ENCODE peak calls at places on chromosomes 4 and X, in four cellular contexts. One of them, this sample, is unnamed.

GRCh38 chr4:185282968-185283367 is 73.6 kb downstream of the SNX25 start:
- DNase-seq in OCI-LY7: no peak
- DNase-seq in mammary epithelial cell: no peak
- DNase-seq in cardiac muscle cell: no peak
- DNase-seq in this sample: no peak

GRCh38 chrX:17788439-17788838 is 51.1 kb downstream of the SCML1 start:
- DNase-seq in OCI-LY7: peak
- DNase-seq in mammary epithelial cell: peak
- DNase-seq in cardiac muscle cell: peak
- DNase-seq in this sample: no peak

GRCh38 chr4:113028074-113028473 is 21.4 kb upstream of the ANK2 start:
- DNase-seq in OCI-LY7: no peak
- DNase-seq in mammary epithelial cell: no peak
- DNase-seq in cardiac muscle cell: no peak
- DNase-seq in this sample: no peak

GRCh38 chr4:74098628-74098995 is 383 bp downstream of the CXCL2 start:
- DNase-seq in OCI-LY7: no peak
- DNase-seq in mammary epithelial cell: no peak
- DNase-seq in cardiac muscle cell: peak
- DNase-seq in this sample: no peak

GRCh38 chr4:155187989-155188388 is 20.4 kb upstream of the NPY2R start:
- DNase-seq in OCI-LY7: no peak
- DNase-seq in mammary epithelial cell: no peak
- DNase-seq in cardiac muscle cell: no peak
- DNase-seq in this sample: no peak

GRCh38 chr4:88008133-88008621 is 742 bp downstream of the PKD2 start:
- DNase-seq in OCI-LY7: peak
- DNase-seq in mammary epithelial cell: peak
- DNase-seq in cardiac muscle cell: peak
- DNase-seq in this sample: peak

GRCh38 chrX:96909291-96909690 is 25.6 kb downstream of the RPA4 start:
- DNase-seq in OCI-LY7: no peak
- DNase-seq in mammary epithelial cell: no peak
- DNase-seq in cardiac muscle cell: no peak
- DNase-seq in this sample: no peak

GRCh38 chr4:148441624-148441985 is 609 bp downstream of the NR3C2 start:
- DNase-seq in OCI-LY7: no peak
- DNase-seq in mammary epithelial cell: no peak
- DNase-seq in cardiac muscle cell: peak
- DNase-seq in this sample: no peak

GRCh38 chr4:151962138-151962845 is 201.5 kb upstream of the GATB start:
- DNase-seq in OCI-LY7: no peak
- DNase-seq in mammary epithelial cell: peak
- DNase-seq in cardiac muscle cell: no peak
- DNase-seq in this sample: no peak

GRCh38 chr4:169492436-169493163 is 119.8 kb downstream of the NEK1 start:
- DNase-seq in OCI-LY7: peak
- DNase-seq in mammary epithelial cell: peak
- DNase-seq in cardiac muscle cell: peak
- DNase-seq in this sample: no peak

GRCh38 chrX:47571215-47571614 is 10.2 kb downstream of the ARAF start:
- DNase-seq in OCI-LY7: no peak
- DNase-seq in mammary epithelial cell: no peak
- DNase-seq in cardiac muscle cell: no peak
- DNase-seq in this sample: no peak

GRCh38 chrX:85836868-85837267 is 210.5 kb downstream of the CHM start:
- DNase-seq in OCI-LY7: no peak
- DNase-seq in mammary epithelial cell: peak
- DNase-seq in cardiac muscle cell: no peak
- DNase-seq in this sample: no peak

GRCh38 chr4:100548209-100548579 is 30.4 kb upstream of the EMCN start:
- DNase-seq in OCI-LY7: no peak
- DNase-seq in mammary epithelial cell: no peak
- DNase-seq in cardiac muscle cell: no peak
- DNase-seq in this sample: no peak

GRCh38 chr4:48960988-48961635 is 25.0 kb upstream of the CWH43 start:
- DNase-seq in OCI-LY7: no peak
- DNase-seq in mammary epithelial cell: peak
- DNase-seq in cardiac muscle cell: no peak
- DNase-seq in this sample: no peak

GRCh38 chrX:29143756-29144155 is 556.5 kb downstream of the IL1RAPL1 start:
- DNase-seq in OCI-LY7: no peak
- DNase-seq in mammary epithelial cell: no peak
- DNase-seq in cardiac muscle cell: no peak
- DNase-seq in this sample: no peak

GRCh38 chr4:37517326-37517725 is 168.8 kb downstream of the RELL1 start:
- DNase-seq in OCI-LY7: no peak
- DNase-seq in mammary epithelial cell: no peak
- DNase-seq in cardiac muscle cell: no peak
- DNase-seq in this sample: no peak

GRCh38 chr4:189912170-189912569 is 28.5 kb upstream of the FRG1 start:
- DNase-seq in OCI-LY7: peak
- DNase-seq in mammary epithelial cell: peak
- DNase-seq in cardiac muscle cell: no peak
- DNase-seq in this sample: no peak

GRCh38 chr4:153115322-153116100 is 88.7 kb upstream of the TRIM2 start:
- DNase-seq in OCI-LY7: peak
- DNase-seq in mammary epithelial cell: peak
- DNase-seq in cardiac muscle cell: no peak
- DNase-seq in this sample: peak

GRCh38 chr4:153523941-153524386 is 57.8 kb downstream of the TMEM131L start:
- DNase-seq in OCI-LY7: no peak
- DNase-seq in mammary epithelial cell: peak
- DNase-seq in cardiac muscle cell: no peak
- DNase-seq in this sample: no peak

GRCh38 chr4:153564630-153565525 is 98.7 kb downstream of the TMEM131L start:
- DNase-seq in OCI-LY7: no peak
- DNase-seq in mammary epithelial cell: no peak
- DNase-seq in cardiac muscle cell: no peak
- DNase-seq in this sample: no peak

GRCh38 chrX:40167240-40168182 is 69.8 kb upstream of the BCOR start:
- DNase-seq in OCI-LY7: peak
- DNase-seq in mammary epithelial cell: no peak
- DNase-seq in cardiac muscle cell: peak
- DNase-seq in this sample: no peak

GRCh38 chr4:126718161-126718560 is 914.6 kb upstream of the INTU start:
- DNase-seq in OCI-LY7: no peak
- DNase-seq in mammary epithelial cell: no peak
- DNase-seq in cardiac muscle cell: no peak
- DNase-seq in this sample: no peak

GRCh38 chr4:37549003-37549402 is 137.2 kb downstream of the RELL1 start:
- DNase-seq in OCI-LY7: no peak
- DNase-seq in mammary epithelial cell: peak
- DNase-seq in cardiac muscle cell: no peak
- DNase-seq in this sample: no peak

GRCh38 chr4:182306792-182307507 is 63.7 kb downstream of the TENM3 start:
- DNase-seq in OCI-LY7: no peak
- DNase-seq in mammary epithelial cell: peak
- DNase-seq in cardiac muscle cell: no peak
- DNase-seq in this sample: no peak

GRCh38 chr4:139557506-139558110 is 1.6 kb upstream of the SETD7 start:
- DNase-seq in OCI-LY7: peak
- DNase-seq in mammary epithelial cell: no peak
- DNase-seq in cardiac muscle cell: no peak
- DNase-seq in this sample: no peak

GRCh38 chrX:31609130-31609529 is 537.3 kb upstream of the FTHL17 start:
- DNase-seq in OCI-LY7: no peak
- DNase-seq in mammary epithelial cell: peak
- DNase-seq in cardiac muscle cell: no peak
- DNase-seq in this sample: no peak

GRCh38 chrX:153598541-153599191 is at the start of gene CCNQ:
- DNase-seq in OCI-LY7: peak
- DNase-seq in mammary epithelial cell: peak
- DNase-seq in cardiac muscle cell: peak
- DNase-seq in this sample: no peak

GRCh38 chr4:176002007-176002623 is 63.5 kb upstream of the WDR17 start:
- DNase-seq in OCI-LY7: peak
- DNase-seq in mammary epithelial cell: no peak
- DNase-seq in cardiac muscle cell: peak
- DNase-seq in this sample: no peak

GRCh38 chr4:2958446-2958845 is 4.8 kb downstream of the NOP14 start:
- DNase-seq in OCI-LY7: no peak
- DNase-seq in mammary epithelial cell: no peak
- DNase-seq in cardiac muscle cell: no peak
- DNase-seq in this sample: no peak

GRCh38 chrX:15854080-15854655 is 445 bp downstream of the AP1S2 start:
- DNase-seq in OCI-LY7: peak
- DNase-seq in mammary epithelial cell: peak
- DNase-seq in cardiac muscle cell: peak
- DNase-seq in this sample: peak

GRCh38 chr4:66555301-66555700 is 885.0 kb upstream of the EPHA5 start:
- DNase-seq in OCI-LY7: no peak
- DNase-seq in mammary epithelial cell: peak
- DNase-seq in cardiac muscle cell: no peak
- DNase-seq in this sample: no peak
- H3K4me3 ChIP-seq in OCI-LY7: no peak
- H3K4me3 ChIP-seq in mammary epithelial cell: no peak
- H3K4me3 ChIP-seq in cardiac muscle cell: no peak
- H3K4me3 ChIP-seq in this sample: no peak

DNA sequence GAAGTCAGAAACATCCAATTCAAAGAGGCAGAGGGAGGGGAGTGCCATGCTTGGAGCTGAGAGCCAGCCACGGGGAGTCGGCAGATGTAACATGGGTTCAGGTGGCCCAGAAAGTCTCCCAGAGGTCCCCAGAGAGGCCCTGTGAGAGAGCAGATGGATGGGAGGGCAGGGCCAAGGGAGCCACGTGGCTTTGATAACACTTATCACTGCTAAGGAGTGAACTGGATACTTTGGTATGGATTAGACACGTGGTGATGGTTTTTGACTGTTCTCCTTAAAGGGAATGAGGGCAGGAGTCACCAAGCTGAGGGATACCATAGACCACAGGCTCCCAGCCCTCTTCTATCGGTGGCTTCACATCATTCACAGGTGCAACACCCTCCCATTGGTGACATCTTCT is 13.7 kb downstream of the CCKAR start:
- DNase-seq in OCI-LY7: no peak
- DNase-seq in mammary epithelial cell: no peak
- DNase-seq in cardiac muscle cell: no peak
- DNase-seq in this sample: no peak
- H3K4me3 ChIP-seq in OCI-LY7: no peak
- H3K4me3 ChIP-seq in mammary epithelial cell: no peak
- H3K4me3 ChIP-seq in cardiac muscle cell: no peak
- H3K4me3 ChIP-seq in this sample: no peak

GRCh38 chrX:24153175-24153795 is 3.8 kb downstream of the ZFX start:
- DNase-seq in OCI-LY7: peak
- DNase-seq in mammary epithelial cell: peak
- DNase-seq in cardiac muscle cell: peak
- DNase-seq in this sample: no peak
- H3K4me3 ChIP-seq in OCI-LY7: peak
- H3K4me3 ChIP-seq in mammary epithelial cell: no peak
- H3K4me3 ChIP-seq in cardiac muscle cell: peak
- H3K4me3 ChIP-seq in this sample: no peak

GRCh38 chr4:984336-985054 is 2.3 kb upstream of the IDUA start:
- DNase-seq in OCI-LY7: no peak
- DNase-seq in mammary epithelial cell: no peak
- DNase-seq in cardiac muscle cell: no peak
- DNase-seq in this sample: no peak
- H3K4me3 ChIP-seq in OCI-LY7: no peak
- H3K4me3 ChIP-seq in mammary epithelial cell: no peak
- H3K4me3 ChIP-seq in cardiac muscle cell: no peak
- H3K4me3 ChIP-seq in this sample: no peak